ENCODE peak calls at places on chromosomes 1 and 21, in ten cellular contexts. S, U, B, K, R, L, P, E, Q and F are unnamed samples. For H3K9me3, the result is how much of the 10 kb centered on the place peaks cover.

GRCh38 chr1:202659974-202660373 is 50.3 kb downstream of the SYT2 start:
- DNase-seq in P (no peak), Q (no peak), S (no peak), B (no peak), U (no peak), R (no peak), E (no peak), L (no peak), K (no peak), F (no peak)

GRCh38 chr1:27940297-27940696 is 5.5 kb downstream of the SMPDL3B start:
- DNase-seq in K (peak), S (no peak), Q (no peak), E (no peak), B (no peak), R (peak), U (no peak), L (peak), P (peak), F (peak)

GRCh38 chr1:84853743-84854721 is 39.0 kb downstream of the LPAR3 start:
- DNase-seq in B (peak), P (no peak), S (no peak), U (no peak), L (peak), R (peak), K (no peak), Q (no peak), E (no peak), F (peak)

GRCh38 chr1:27275686-27276085 is 41.3 kb downstream of the WDTC1 start:
- DNase-seq in R (no peak), Q (no peak), L (no peak), U (no peak), P (no peak), B (no peak), E (no peak), S (no peak), K (no peak), F (no peak)

GRCh38 chr1:40861227-40862003 is 748 bp downstream of the CITED4 start:
- DNase-seq in E (no peak), K (peak), L (no peak), U (peak), R (no peak), B (no peak), Q (peak), P (peak), S (peak), F (no peak)

GRCh38 chr1:13732971-13733667 is 33.1 kb downstream of the PRDM2 start:
- DNase-seq in S (no peak), U (no peak), L (peak), K (no peak), R (peak), P (no peak), B (no peak), Q (no peak), E (no peak), F (peak)

GRCh38 chr1:109664671-109665070 is 3.2 kb upstream of the GSTM2 start:
- DNase-seq in U (no peak), R (no peak), L (no peak), K (no peak), Q (no peak), B (no peak), E (no peak), S (no peak), P (no peak), F (no peak)

GRCh38 chr1:236027096-236027495 is 37.8 kb downstream of the NID1 start:
- DNase-seq in L (no peak), Q (no peak), B (no peak), S (no peak), R (no peak), K (no peak), P (no peak), E (no peak), U (no peak), F (no peak)

GRCh38 chr1:237619553-237619952 is 271.2 kb downstream of the ZP4 start:
- DNase-seq in L (no peak), U (no peak), P (no peak), S (no peak), R (no peak), E (no peak), Q (no peak), B (no peak), K (no peak), F (no peak)

GRCh38 chr1:113195115-113195845 is 122.3 kb downstream of the LRIG2 start:
- DNase-seq in E (no peak), U (no peak), R (no peak), Q (no peak), L (no peak), S (no peak), K (no peak), B (no peak), P (no peak), F (no peak)

GRCh38 chr1:29820401-29820800 is 584.1 kb downstream of the PTPRU start:
- DNase-seq in P (no peak), Q (no peak), U (no peak), R (no peak), L (no peak), S (peak), K (no peak), B (no peak), E (no peak), F (no peak)

GRCh38 chr1:21673277-21673780 is 4.2 kb upstream of the RAP1GAP start:
- DNase-seq in Q (no peak), R (no peak), B (no peak), P (peak), S (peak), U (peak), L (no peak), E (no peak), K (peak), F (no peak)

GRCh38 chr1:58065520-58065919 is 481.0 kb downstream of the OMA1 start:
- DNase-seq in S (no peak), U (no peak), B (no peak), P (no peak), K (no peak), E (no peak), R (no peak), Q (no peak), L (no peak), F (no peak)

GRCh38 chr1:213688655-213689054 is 299.1 kb upstream of the PROX1 start:
- DNase-seq in U (no peak), B (no peak), P (no peak), L (no peak), R (no peak), Q (no peak), E (no peak), S (no peak), K (no peak), F (no peak)

GRCh38 chr1:21625390-21626190 is 43.6 kb downstream of the RAP1GAP start:
- DNase-seq in R (no peak), K (no peak), L (no peak), Q (no peak), E (no peak), B (no peak), P (no peak), S (no peak), U (no peak), F (no peak)

GRCh38 chr1:178057863-178058576 is 35.9 kb upstream of the RASAL2 start:
- DNase-seq in R (no peak), L (no peak), Q (no peak), P (no peak), S (no peak), K (peak), U (peak), B (no peak), E (no peak), F (no peak)

GRCh38 chr1:196059210-196059609 is 549.0 kb downstream of the KCNT2 start:
- DNase-seq in R (no peak), U (no peak), P (no peak), Q (no peak), K (no peak), S (no peak), L (no peak), B (no peak), E (no peak), F (no peak)

GRCh38 chr1:58884706-58885661 is 101.1 kb upstream of the JUN start:
- DNase-seq in P (peak), L (no peak), S (no peak), K (no peak), B (no peak), U (peak), E (no peak), R (no peak), Q (no peak), F (no peak)

GRCh38 chr1:6794164-6794563 is 8.9 kb downstream of the CAMTA1 start:
- DNase-seq in P (no peak), Q (no peak), U (no peak), S (no peak), L (no peak), K (no peak), B (peak), E (peak), R (peak), F (no peak)

GRCh38 chr21:46052703-46053651 is 44.9 kb upstream of the COL6A2 start:
- DNase-seq in E (no peak), R (no peak), Q (peak), U (no peak), S (no peak), P (no peak), L (no peak), K (no peak), B (peak), F (peak)

GRCh38 chr1:223700388-223700918 is 11.9 kb upstream of the CAPN2 start:
- DNase-seq in B (peak), E (no peak), P (no peak), Q (no peak), U (no peak), L (no peak), S (no peak), R (no peak), K (no peak), F (no peak)

GRCh38 chr1:45215485-45216199 is 9.2 kb upstream of the ZSWIM5 start:
- DNase-seq in Q (no peak), E (no peak), R (no peak), P (no peak), U (no peak), K (no peak), L (no peak), S (no peak), B (no peak), F (no peak)

GRCh38 chr1:154972213-154972516 is 1.6 kb upstream of the SHC1 start:
- DNase-seq in P (no peak), E (no peak), Q (no peak), R (no peak), K (no peak), S (no peak), B (no peak), L (no peak), U (no peak), F (no peak)

GRCh38 chr1:159214149-159214760 is 9.6 kb downstream of the ACKR1 start:
- DNase-seq in Q (no peak), R (peak), S (no peak), B (peak), U (no peak), P (peak), E (no peak), K (peak), L (peak), F (no peak)

GRCh38 chr1:145751491-145752021 is 32.3 kb downstream of the CD160 start:
- DNase-seq in Q (no peak), B (no peak), L (no peak), K (no peak), U (no peak), P (no peak), R (no peak), S (no peak), E (no peak), F (no peak)

GRCh38 chr1:153548722-153549695 is at the start of gene S100A3:
- DNase-seq in P (no peak), Q (no peak), B (no peak), U (peak), S (peak), E (no peak), K (peak), L (no peak), R (no peak), F (no peak)

GRCh38 chr21:46122241-46122671 is 24.3 kb downstream of the COL6A2 start:
- DNase-seq in Q (peak), S (peak), R (no peak), U (no peak), K (peak), L (no peak), B (no peak), E (no peak), P (peak), F (no peak)

GRCh38 chr1:24169286-24169685 is 17.8 kb downstream of the IFNLR1 start:
- DNase-seq in R (no peak), S (no peak), P (no peak), B (no peak), U (no peak), L (no peak), E (no peak), K (no peak), Q (no peak), F (no peak)

GRCh38 chr1:239456788-239457187 is 70.4 kb downstream of the CHRM3 start:
- DNase-seq in R (no peak), E (no peak), P (no peak), B (no peak), U (no peak), K (no peak), Q (no peak), S (no peak), L (no peak), F (no peak)

GRCh38 chr21:43938751-43939442 is 73.2 kb upstream of the TRAPPC10 start:
- DNase-seq in R (peak), K (peak), B (peak), L (peak), Q (peak), E (no peak), P (peak), S (peak), U (peak), F (peak)

GRCh38 chr1:160999376-160999775 is 21.6 kb downstream of the F11R start:
- DNase-seq in E (no peak), R (no peak), Q (no peak), K (no peak), B (no peak), L (no peak), U (no peak), S (peak), P (no peak), F (no peak)
- H3K27ac ChIP-seq in E (no peak), R (no peak), Q (no peak), K (no peak), B (no peak), L (no peak), U (no peak), S (no peak), P (no peak), F (no peak)

GRCh38 chr21:9008636-9009035 is 1512.7 kb upstream of the TPTE start:
- DNase-seq in K (no peak), L (no peak), R (no peak), P (no peak), B (no peak), S (no peak), E (no peak), Q (peak), U (no peak), F (no peak)
- H3K9me3 ChIP-seq in K (under half), L (under half), R (under half), P (under half), B (under half), S (under half), E (under half), Q (under half), U (under half), F (under half)

GRCh38 chr1:32801096-32801713 is 16.0 kb downstream of the YARS1 start:
- DNase-seq in E (no peak), U (no peak), R (no peak), B (no peak), P (no peak), L (no peak), S (no peak), Q (no peak), K (no peak), F (peak)
- H3K27ac ChIP-seq in E (no peak), U (no peak), R (no peak), B (no peak), P (no peak), L (peak), S (no peak), Q (no peak), K (no peak), F (no peak)

DNA sequence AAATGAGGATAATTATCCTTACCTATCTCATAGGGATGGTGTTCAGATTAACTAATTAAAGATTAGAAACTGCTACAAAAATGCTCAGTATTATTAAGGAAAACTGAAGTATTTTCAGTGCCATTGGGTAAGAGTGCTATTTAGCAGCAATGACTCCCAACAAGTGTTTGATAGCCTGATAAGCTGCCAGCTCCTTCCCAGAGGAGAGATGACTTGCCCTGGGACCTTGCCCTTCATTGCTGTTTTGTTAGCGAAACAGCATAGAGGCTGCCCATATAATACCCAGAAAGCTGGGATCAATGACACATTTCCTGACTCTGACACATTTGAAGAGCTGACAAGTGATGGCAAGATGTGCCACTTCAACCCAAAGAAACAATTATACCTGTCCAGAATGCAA is 592.2 kb downstream of the ADGRL2 start:
- DNase-seq in L (no peak), P (no peak), Q (no peak), U (no peak), S (no peak), E (no peak), B (no peak), K (no peak), R (no peak), F (no peak)
- H3K9me3 ChIP-seq in L (under half), P (under half), Q (under half), U (under half), S (under half), E (under half), B (under half), K (under half), R (under half), F (under half)

GRCh38 chr1:107803579-107803978 is 161.4 kb downstream of the VAV3 start:
- DNase-seq in P (no peak), R (no peak), Q (no peak), K (no peak), B (no peak), L (no peak), U (no peak), E (no peak), S (no peak), F (no peak)
- H3K27ac ChIP-seq in P (no peak), R (peak), Q (no peak), K (no peak), B (no peak), L (no peak), U (no peak), E (no peak), S (no peak), F (no peak)

GRCh38 chr1:246516126-246516525 is 9.0 kb upstream of the SMYD3 start:
- DNase-seq in L (no peak), B (no peak), Q (no peak), S (no peak), R (no peak), E (no peak), P (no peak), K (no peak), U (no peak), F (no peak)

GRCh38 chr1:246513619-246514343 is 6.7 kb upstream of the SMYD3 start:
- DNase-seq in L (no peak), Q (peak), R (no peak), S (no peak), P (no peak), E (no peak), U (no peak), K (no peak), B (no peak), F (no peak)

GRCh38 chr1:246517391-246517790 is 10.3 kb upstream of the SMYD3 start:
- DNase-seq in K (no peak), L (no peak), S (no peak), P (no peak), B (no peak), U (no peak), Q (no peak), R (no peak), E (no peak), F (no peak)

GRCh38 chr1:246513041-246513440 is 6.0 kb upstream of the SMYD3 start:
- DNase-seq in Q (peak), B (no peak), R (no peak), E (no peak), U (no peak), L (no peak), K (no peak), P (no peak), S (no peak), F (no peak)

DNA sequence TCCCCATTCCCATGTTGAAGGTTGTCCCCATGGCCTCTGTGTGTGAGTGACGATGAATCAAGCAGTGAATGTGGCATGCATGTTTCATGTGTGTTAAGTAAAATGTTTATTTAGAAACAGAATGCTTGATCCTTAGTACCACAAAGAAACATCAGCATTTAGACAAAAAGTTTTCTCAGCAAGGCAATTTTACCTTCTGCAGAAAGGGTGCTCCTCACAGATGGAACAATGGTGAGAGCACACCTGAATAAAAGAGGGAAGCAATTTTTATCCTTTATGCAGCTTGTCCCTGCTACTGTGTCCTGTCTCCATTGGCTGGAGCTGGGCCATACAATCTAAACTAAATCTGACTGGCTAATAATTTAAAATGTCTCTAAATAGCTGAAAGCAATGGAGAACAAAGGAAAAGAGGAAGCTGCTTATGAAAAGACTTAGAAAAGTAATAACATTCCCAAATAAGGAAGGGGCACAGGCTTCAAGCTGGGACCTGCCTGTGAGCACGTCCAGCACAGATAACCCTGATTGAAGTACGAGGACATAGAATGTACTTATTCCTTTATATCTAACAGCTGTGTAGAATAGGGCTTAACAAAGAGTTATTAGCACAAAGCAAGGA is 8.4 kb upstream of the SMYD3 start:
- DNase-seq in U (no peak), Q (no peak), B (no peak), E (no peak), L (no peak), S (no peak), P (no peak), R (no peak), K (no peak), F (no peak)
- H3K9me3 ChIP-seq in U (under half), Q (under half), B (under half), E (under half), L (under half), S (under half), P (under half), R (under half), K (under half), F (under half)

DNA sequence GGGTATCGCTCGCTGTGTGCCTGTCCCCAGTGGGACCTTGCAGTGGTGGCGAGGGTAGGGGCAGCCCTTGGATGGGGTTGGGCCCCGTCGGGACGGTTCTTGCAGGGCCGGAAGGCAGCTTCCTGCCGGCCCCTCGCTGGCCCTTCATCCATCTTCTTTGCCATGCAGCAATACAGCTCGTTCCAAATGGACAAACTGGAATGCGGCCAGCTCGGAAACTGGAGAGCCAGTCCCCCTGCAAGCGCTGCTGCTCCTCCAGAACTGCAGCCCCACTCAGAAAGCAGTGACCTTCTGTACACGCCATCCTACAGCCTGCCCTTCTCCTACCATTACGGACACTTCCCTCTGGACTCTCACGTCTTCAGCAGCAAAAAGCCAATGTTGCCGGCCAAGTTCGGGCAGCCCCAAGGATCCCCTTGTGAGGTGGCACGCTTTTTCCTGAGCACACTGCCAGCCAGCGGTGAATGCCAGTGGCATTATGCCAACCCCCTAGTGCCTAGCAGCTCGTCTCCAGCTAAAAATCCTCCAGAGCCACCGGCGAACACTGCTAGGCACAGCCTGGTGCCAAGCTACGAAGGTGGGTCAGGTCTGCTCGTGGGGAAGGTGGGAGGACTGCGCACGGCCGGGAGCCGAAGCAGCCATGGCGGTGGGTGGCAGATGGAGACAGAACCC is 45.8 kb downstream of the SIM2 start:
- DNase-seq in B (no peak), P (no peak), R (no peak), U (no peak), K (no peak), Q (no peak), L (no peak), S (no peak), E (no peak), F (no peak)
- H3K27ac ChIP-seq in B (no peak), P (no peak), R (no peak), U (no peak), K (no peak), Q (no peak), L (no peak), S (no peak), E (no peak), F (no peak)

GRCh38 chr1:4973341-4973740 is 318.9 kb downstream of the AJAP1 start:
- DNase-seq in E (no peak), K (no peak), P (no peak), L (no peak), Q (no peak), R (no peak), S (no peak), B (no peak), U (no peak), F (no peak)
- H3K9me3 ChIP-seq in E (under half), K (under half), P (under half), L (under half), Q (under half), R (under half), S (under half), B (under half), U (under half), F (under half)